ENCODE peak calls at places on chromosomes 16 and 17, in ten cellular contexts. Q is foreskin fibroblast, J is neural progenitor cell, I is GM12878, G is type B pancreatic cell, K is AG09309, W is hepatocyte, D is dorsolateral prefrontal cortex, L is HFFc6, E is neural crest cell. C is an unnamed sample.

GRCh38 chr17:40605301-40605700 is 40.0 kb upstream of the CCR7 start:
- DNase-seq in Q (no peak), D (no peak), G (no peak), E (no peak), L (no peak), I (no peak), W (no peak), K (no peak), J (no peak), C (no peak)

GRCh38 chr17:66535611-66536010 is 233.2 kb downstream of the PRKCA start:
- DNase-seq in Q (no peak), D (no peak), G (no peak), L (no peak), K (no peak), E (no peak), I (no peak), W (no peak), J (no peak), C (no peak)

GRCh38 chr16:66508914-66509496 is 40.9 kb downstream of the TK2 start:
- DNase-seq in K (no peak), Q (no peak), L (no peak), I (no peak), E (no peak), G (no peak), W (no peak), J (no peak), D (no peak), C (no peak)

GRCh38 chr16:27408602-27409031 is 6.6 kb downstream of the IL21R start:
- DNase-seq in E (no peak), L (no peak), I (peak; percentile 79), G (no peak), Q (no peak), W (no peak), K (no peak), J (no peak), D (no peak), C (no peak)

GRCh38 chr16:28513484-28514181 is 7.0 kb upstream of the IL27 start:
- DNase-seq in D (no peak), L (no peak), I (no peak), W (no peak), K (no peak), J (no peak), G (no peak), Q (no peak), E (no peak), C (peak; percentile 21)

GRCh38 chr16:71373073-71373472 is 14.6 kb downstream of the CALB2 start:
- DNase-seq in Q (peak; percentile 44), E (no peak), K (no peak), G (no peak), L (no peak), J (no peak), D (no peak), W (peak; percentile 28), I (no peak), C (peak; percentile 4)

GRCh38 chr16:85278851-85279250 is 166.6 kb upstream of the CIBAR2 start:
- DNase-seq in G (no peak), W (no peak), Q (no peak), L (no peak), I (no peak), J (no peak), D (no peak), E (no peak), K (no peak), C (no peak)

GRCh38 chr17:32659419-32659842 is 172.6 kb downstream of the CDK5R1 start:
- DNase-seq in E (peak; percentile 79), W (peak; percentile 76), G (no peak), D (peak; percentile 77), L (peak; percentile 68), J (peak; percentile 69), Q (peak; percentile 78), K (peak; percentile 27), I (peak; percentile 40), C (peak; percentile 68)

GRCh38 chr17:57921342-57921741 is 33.9 kb downstream of the CUEDC1 start:
- DNase-seq in D (no peak), I (no peak), Q (peak; percentile 42), J (no peak), L (no peak), W (no peak), E (no peak), G (no peak), K (no peak), C (no peak)

GRCh38 chr16:57859331-57859730 is 57.0 kb upstream of the KIFC3 start:
- DNase-seq in L (peak; percentile 12), W (peak; percentile 45), I (no peak), E (no peak), J (peak; percentile 79), K (no peak), G (no peak), Q (peak; percentile 15), D (no peak), C (peak; percentile 64)

GRCh38 chr16:17556276-17557052 is 85.7 kb upstream of the XYLT1 start:
- DNase-seq in J (peak; percentile 57), G (no peak), Q (peak; percentile 45), K (no peak), E (peak; percentile 5), W (peak; percentile 47), D (no peak), L (peak; percentile 27), I (no peak), C (peak; percentile 43)
- TF ChIP-seq CTCF in J (peak; percentile 76), G (peak; percentile 81), Q (peak; percentile 78), K (peak; percentile 67), E (peak; percentile 73), W (peak; percentile 51), D (peak; percentile 48), L (peak; percentile 82), I (peak; percentile 62), C (peak; percentile 74)

DNA sequence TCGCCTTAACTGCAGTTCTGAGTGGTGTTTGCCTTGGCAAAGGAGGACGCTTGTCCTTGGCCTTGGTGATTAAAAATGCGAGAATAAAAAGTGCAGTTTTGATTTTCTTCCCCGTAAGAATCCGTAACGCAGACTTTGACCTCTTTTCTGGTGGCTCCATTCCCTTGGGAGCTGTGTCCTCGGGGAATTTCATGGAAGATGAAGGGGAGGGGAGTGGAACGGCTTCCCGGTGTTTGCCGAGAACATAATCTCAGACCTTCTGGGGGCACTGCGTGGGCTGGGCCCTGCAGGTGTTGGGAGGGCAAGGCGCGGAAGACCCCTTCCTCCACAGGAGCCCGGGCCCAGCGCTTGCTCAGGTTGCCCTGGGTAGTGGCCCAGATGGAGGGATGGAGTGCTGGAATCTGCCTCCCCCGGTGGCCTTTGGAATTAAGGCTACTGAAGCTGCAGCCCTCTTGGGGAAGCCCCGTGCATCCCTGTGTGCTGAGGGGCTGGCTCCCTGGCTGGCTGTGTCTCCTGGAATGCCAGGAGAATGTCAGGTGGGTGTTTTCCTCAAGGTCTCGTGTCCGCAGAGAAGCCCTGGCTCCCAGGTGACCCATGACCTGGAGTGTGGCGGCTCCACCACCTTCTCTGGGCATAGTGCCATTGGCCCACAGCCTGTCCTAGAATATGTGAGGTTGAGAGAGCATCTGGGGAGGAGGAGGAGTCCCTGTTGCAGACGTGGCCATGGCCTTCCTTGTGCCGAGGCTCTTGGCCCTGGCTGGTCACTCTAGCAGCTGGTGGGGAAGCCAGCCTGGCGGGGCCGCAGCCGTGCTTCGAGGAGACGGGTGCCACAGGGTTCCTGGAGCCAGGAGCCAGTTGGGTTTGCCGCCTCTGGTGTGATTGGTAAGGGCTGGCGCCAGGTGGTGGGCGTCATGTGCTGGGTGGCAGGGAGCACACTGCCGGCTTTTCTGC is 3.1 kb downstream of the BAIAP2 start:
- DNase-seq in Q (no peak), D (no peak), L (no peak), I (no peak), G (no peak), J (no peak), E (no peak), K (no peak), W (no peak), C (no peak)
- TF ChIP-seq CTCF in Q (no peak), D (no peak), L (no peak), I (no peak), G (peak; percentile 16), J (no peak), E (no peak), K (no peak), W (no peak), C (no peak)

GRCh38 chr16:84239910-84240309 is at the start of gene KCNG4:
- DNase-seq in J (no peak), I (no peak), E (no peak), K (no peak), G (no peak), W (no peak), D (no peak), Q (no peak), L (no peak), C (no peak)
- TF ChIP-seq CTCF in J (no peak), I (no peak), E (no peak), K (no peak), G (no peak), W (no peak), D (no peak), Q (no peak), L (no peak), C (no peak)

DNA sequence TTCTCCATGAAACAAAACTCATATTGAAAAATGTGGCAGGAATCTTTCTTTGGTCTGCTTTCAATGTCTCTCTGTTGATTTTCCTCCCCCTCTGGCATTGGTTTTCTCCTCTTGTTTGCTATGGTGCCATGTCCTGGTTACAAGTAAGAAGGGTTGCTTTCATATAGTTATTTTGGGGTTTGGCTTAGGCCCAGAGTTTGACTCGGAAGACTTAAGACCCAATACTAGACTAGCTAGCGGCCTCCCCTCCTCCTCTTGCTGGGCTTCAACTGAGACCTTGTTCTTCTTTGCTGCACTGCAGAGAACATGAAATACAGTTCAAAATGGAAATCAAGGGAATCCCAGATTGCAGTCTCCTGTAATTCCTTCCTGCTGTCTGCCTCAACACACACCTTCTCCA is 30.0 kb upstream of the CLEC18A start:
- DNase-seq in L (no peak), D (no peak), I (no peak), J (no peak), E (no peak), W (no peak), K (no peak), Q (no peak), G (no peak), C (peak; percentile 60)
- TF ChIP-seq CTCF in L (no peak), D (no peak), I (no peak), J (no peak), E (no peak), W (no peak), K (no peak), Q (no peak), G (no peak), C (no peak)

DNA sequence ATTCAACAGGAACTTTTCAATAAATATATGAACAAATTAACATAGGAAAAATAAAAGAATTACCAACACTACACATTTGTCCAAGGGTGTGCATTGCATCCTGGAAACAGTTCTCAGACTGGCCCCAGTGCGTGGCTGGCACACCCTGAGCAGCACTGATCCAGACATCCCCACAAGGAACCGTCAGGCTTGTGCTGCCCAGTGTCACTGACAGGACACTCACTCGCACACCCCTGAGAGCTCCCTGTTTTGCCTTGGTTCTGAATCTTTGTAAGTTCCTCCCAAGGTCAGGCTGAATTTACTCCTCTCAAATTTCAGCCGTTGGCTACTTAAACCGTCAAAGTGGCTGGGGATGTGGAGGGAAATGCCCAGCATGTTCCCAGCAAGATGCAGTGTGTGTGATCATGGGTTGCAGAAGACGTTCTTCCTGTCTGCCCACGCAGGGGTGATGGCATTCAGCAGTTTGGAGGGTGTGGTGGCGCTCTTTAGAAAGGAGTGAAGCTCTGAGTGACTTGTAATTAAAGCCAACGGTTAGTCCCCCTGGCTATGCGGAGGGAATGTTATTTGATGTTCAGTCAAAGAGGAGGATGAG is 1.7 kb downstream of the MT2A start:
- DNase-seq in Q (peak; percentile 96), G (no peak), W (peak; percentile 49), K (peak; percentile 85), J (no peak), L (peak; percentile 65), D (no peak), E (no peak), I (peak; percentile 55), C (peak; percentile 94)
- TF ChIP-seq CTCF in Q (no peak), G (no peak), W (no peak), K (no peak), J (no peak), L (peak; percentile 23), D (no peak), E (no peak), I (no peak), C (no peak)